ENCODE peak calls at places on chromosomes 12 and 14, in four cellular contexts. One of them, this sample, is unnamed.

GRCh38 chr14:71289536-71289935 is 382.3 kb downstream of the PCNX1 start:
- DNase-seq in A673: no peak
- DNase-seq in stimulated activated CD4-positive, alpha-beta T cell treated with anti-CD3 and anti-CD28 coated beads, Interleukin-2, amount 100 ng/mL, for 24 hours: no peak
- DNase-seq in suprapubic skin: no peak
- DNase-seq in this sample: no peak

GRCh38 chr14:36256131-36256801 is 64.2 kb downstream of the MBIP start:
- DNase-seq in A673: no peak
- DNase-seq in stimulated activated CD4-positive, alpha-beta T cell treated with anti-CD3 and anti-CD28 coated beads, Interleukin-2, amount 100 ng/mL, for 24 hours: no peak
- DNase-seq in suprapubic skin: no peak
- DNase-seq in this sample: no peak

GRCh38 chr14:51398898-51399297 is 158.9 kb downstream of the TMX1 start:
- DNase-seq in A673: no peak
- DNase-seq in suprapubic skin: no peak
- DNase-seq in stimulated activated CD4-positive, alpha-beta T cell treated with anti-CD3 and anti-CD28 coated beads, Interleukin-2, amount 100 ng/mL, for 24 hours: no peak
- DNase-seq in this sample: no peak

GRCh38 chr12:54560374-54560858 is 11.0 kb downstream of the PDE1B start:
- DNase-seq in suprapubic skin: peak
- DNase-seq in A673: peak
- DNase-seq in stimulated activated CD4-positive, alpha-beta T cell treated with anti-CD3 and anti-CD28 coated beads, Interleukin-2, amount 100 ng/mL, for 24 hours: peak
- DNase-seq in this sample: no peak

GRCh38 chr12:28189774-28190320 is 409 bp upstream of the CCDC91 start:
- DNase-seq in stimulated activated CD4-positive, alpha-beta T cell treated with anti-CD3 and anti-CD28 coated beads, Interleukin-2, amount 100 ng/mL, for 24 hours: peak
- DNase-seq in A673: no peak
- DNase-seq in suprapubic skin: no peak
- DNase-seq in this sample: no peak

GRCh38 chr14:73829526-73830431 is 21.9 kb upstream of the PTGR2 start:
- DNase-seq in A673: no peak
- DNase-seq in suprapubic skin: no peak
- DNase-seq in stimulated activated CD4-positive, alpha-beta T cell treated with anti-CD3 and anti-CD28 coated beads, Interleukin-2, amount 100 ng/mL, for 24 hours: peak
- DNase-seq in this sample: no peak

GRCh38 chr12:104734541-104735075 is 223.5 kb downstream of the SLC41A2 start:
- DNase-seq in stimulated activated CD4-positive, alpha-beta T cell treated with anti-CD3 and anti-CD28 coated beads, Interleukin-2, amount 100 ng/mL, for 24 hours: no peak
- DNase-seq in suprapubic skin: no peak
- DNase-seq in A673: no peak
- DNase-seq in this sample: no peak

GRCh38 chr14:24688030-24688658 is 54.2 kb upstream of the GZMB start:
- DNase-seq in A673: no peak
- DNase-seq in suprapubic skin: no peak
- DNase-seq in stimulated activated CD4-positive, alpha-beta T cell treated with anti-CD3 and anti-CD28 coated beads, Interleukin-2, amount 100 ng/mL, for 24 hours: no peak
- DNase-seq in this sample: no peak

GRCh38 chr14:81402123-81402495 is 2.0 kb upstream of the STON2 start:
- DNase-seq in suprapubic skin: no peak
- DNase-seq in A673: no peak
- DNase-seq in stimulated activated CD4-positive, alpha-beta T cell treated with anti-CD3 and anti-CD28 coated beads, Interleukin-2, amount 100 ng/mL, for 24 hours: no peak
- DNase-seq in this sample: no peak

GRCh38 chr14:20662968-20663731 is 21.2 kb upstream of the RNASE4 start:
- DNase-seq in A673: peak
- DNase-seq in stimulated activated CD4-positive, alpha-beta T cell treated with anti-CD3 and anti-CD28 coated beads, Interleukin-2, amount 100 ng/mL, for 24 hours: peak
- DNase-seq in suprapubic skin: no peak
- DNase-seq in this sample: no peak

GRCh38 chr12:212799-213526 is 994 bp downstream of the SLC6A12 start:
- DNase-seq in suprapubic skin: no peak
- DNase-seq in A673: peak
- DNase-seq in stimulated activated CD4-positive, alpha-beta T cell treated with anti-CD3 and anti-CD28 coated beads, Interleukin-2, amount 100 ng/mL, for 24 hours: no peak
- DNase-seq in this sample: no peak

GRCh38 chr12:79360269-79360668 is 330.5 kb downstream of the PAWR start:
- DNase-seq in stimulated activated CD4-positive, alpha-beta T cell treated with anti-CD3 and anti-CD28 coated beads, Interleukin-2, amount 100 ng/mL, for 24 hours: no peak
- DNase-seq in A673: no peak
- DNase-seq in suprapubic skin: no peak
- DNase-seq in this sample: no peak

GRCh38 chr14:82720931-82721330 is 1187.3 kb upstream of the SEL1L start:
- DNase-seq in suprapubic skin: no peak
- DNase-seq in stimulated activated CD4-positive, alpha-beta T cell treated with anti-CD3 and anti-CD28 coated beads, Interleukin-2, amount 100 ng/mL, for 24 hours: no peak
- DNase-seq in A673: no peak
- DNase-seq in this sample: no peak

GRCh38 chr12:125128806-125129571 is 63.8 kb downstream of the AACS start:
- DNase-seq in stimulated activated CD4-positive, alpha-beta T cell treated with anti-CD3 and anti-CD28 coated beads, Interleukin-2, amount 100 ng/mL, for 24 hours: no peak
- DNase-seq in suprapubic skin: no peak
- DNase-seq in A673: no peak
- DNase-seq in this sample: no peak